ENCODE peak calls at places on chromosomes 4 and X, in six cellular contexts. H is naive thymus-derived CD4-positive, alpha-beta T cell; S is fibroblast of lung; V is left ventricle myocardium inferior; W is HCT116; E is DND-41. P is an unnamed sample. For H3K4me1 and H3K9me3, the result is how much of the 10 kb centered on the place peaks cover.

GRCh38 chr4:186297013-186297645 is 31.1 kb downstream of the F11 start:
- DNase-seq in S (peak), W (peak), H (peak), E (no peak), V (no peak), P (peak)

GRCh38 chrX:526295-527224 is 104.0 kb upstream of the SHOX start:
- DNase-seq in E (no peak), W (no peak), S (no peak), V (no peak), H (peak), P (peak)

GRCh38 chrX:120140293-120140981 is 18.0 kb upstream of the RHOXF2 start:
- DNase-seq in E (no peak), W (no peak), S (no peak), H (no peak), V (no peak), P (no peak)

GRCh38 chr4:25532579-25532978 is 123.1 kb upstream of the SLC34A2 start:
- DNase-seq in S (no peak), E (no peak), V (no peak), W (no peak), H (no peak), P (no peak)

GRCh38 chr4:160247091-160247656 is 1144.3 kb downstream of the RAPGEF2 start:
- DNase-seq in V (no peak), S (no peak), W (no peak), H (no peak), E (no peak), P (no peak)

GRCh38 chrX:144681501-144681900 is 565.8 kb upstream of the SPANXN1 start:
- DNase-seq in V (no peak), E (no peak), W (no peak), H (no peak), S (peak), P (no peak)

GRCh38 chrX:142637206-142637605 is 388.5 kb upstream of the SPANXN4 start:
- DNase-seq in V (no peak), E (no peak), W (no peak), H (no peak), S (no peak), P (no peak)

GRCh38 chr4:177229331-177229730 is 80.3 kb upstream of the NEIL3 start:
- DNase-seq in W (no peak), E (peak), H (no peak), V (no peak), S (no peak), P (no peak)

GRCh38 chr4:122930877-122931276 is 8.5 kb upstream of the NUDT6 start:
- DNase-seq in W (no peak), H (no peak), S (peak), V (no peak), E (no peak), P (no peak)

GRCh38 chr4:54067163-54067562 is 2.8 kb upstream of the CHIC2 start:
- DNase-seq in W (peak), V (peak), E (no peak), S (peak), H (no peak), P (no peak)

GRCh38 chr4:622071-622995 is 3.0 kb upstream of the PDE6B start:
- DNase-seq in H (no peak), V (no peak), W (no peak), S (no peak), E (no peak), P (no peak)

GRCh38 chr4:45621926-45622325 is 501.9 kb downstream of the GABRG1 start:
- DNase-seq in V (no peak), E (no peak), H (no peak), W (no peak), S (peak), P (no peak)

GRCh38 chrX:134374294-134374693 is 85.7 kb upstream of the HPRT1 start:
- DNase-seq in S (peak), W (no peak), V (no peak), H (no peak), E (no peak), P (peak)

GRCh38 chrX:65578346-65578745 is 43.8 kb upstream of the LAS1L start:
- DNase-seq in H (no peak), E (no peak), W (no peak), S (no peak), V (no peak), P (no peak)

GRCh38 chrX:19579485-19579884 is 64.2 kb upstream of the MAP3K15 start:
- DNase-seq in S (peak), V (no peak), W (no peak), E (no peak), H (no peak), P (no peak)

GRCh38 chr4:2072971-2073807 is 14.1 kb downstream of the NAT8L start:
- DNase-seq in H (no peak), S (no peak), W (no peak), E (no peak), V (no peak), P (no peak)

GRCh38 chr4:113901994-113902787 is 77.3 kb downstream of the ARSJ start:
- DNase-seq in V (no peak), H (peak), S (no peak), W (no peak), E (peak), P (peak)

GRCh38 chrX:31845003-31845402 is 773.2 kb upstream of the FTHL17 start:
- DNase-seq in S (peak), V (no peak), W (no peak), E (no peak), H (no peak), P (no peak)

GRCh38 chr4:7759221-7759620 is 180.4 kb downstream of the AFAP1 start:
- DNase-seq in W (no peak), V (no peak), H (peak), S (no peak), E (peak), P (peak)

GRCh38 chr4:78661086-78661690 is 109.6 kb downstream of the ANXA3 start:
- DNase-seq in V (no peak), E (no peak), H (no peak), S (no peak), W (no peak), P (no peak)

GRCh38 chr4:141220271-141220654 is 432 bp upstream of the ZNF330 start:
- DNase-seq in H (no peak), V (no peak), W (no peak), S (peak), E (no peak), P (no peak)

DNA sequence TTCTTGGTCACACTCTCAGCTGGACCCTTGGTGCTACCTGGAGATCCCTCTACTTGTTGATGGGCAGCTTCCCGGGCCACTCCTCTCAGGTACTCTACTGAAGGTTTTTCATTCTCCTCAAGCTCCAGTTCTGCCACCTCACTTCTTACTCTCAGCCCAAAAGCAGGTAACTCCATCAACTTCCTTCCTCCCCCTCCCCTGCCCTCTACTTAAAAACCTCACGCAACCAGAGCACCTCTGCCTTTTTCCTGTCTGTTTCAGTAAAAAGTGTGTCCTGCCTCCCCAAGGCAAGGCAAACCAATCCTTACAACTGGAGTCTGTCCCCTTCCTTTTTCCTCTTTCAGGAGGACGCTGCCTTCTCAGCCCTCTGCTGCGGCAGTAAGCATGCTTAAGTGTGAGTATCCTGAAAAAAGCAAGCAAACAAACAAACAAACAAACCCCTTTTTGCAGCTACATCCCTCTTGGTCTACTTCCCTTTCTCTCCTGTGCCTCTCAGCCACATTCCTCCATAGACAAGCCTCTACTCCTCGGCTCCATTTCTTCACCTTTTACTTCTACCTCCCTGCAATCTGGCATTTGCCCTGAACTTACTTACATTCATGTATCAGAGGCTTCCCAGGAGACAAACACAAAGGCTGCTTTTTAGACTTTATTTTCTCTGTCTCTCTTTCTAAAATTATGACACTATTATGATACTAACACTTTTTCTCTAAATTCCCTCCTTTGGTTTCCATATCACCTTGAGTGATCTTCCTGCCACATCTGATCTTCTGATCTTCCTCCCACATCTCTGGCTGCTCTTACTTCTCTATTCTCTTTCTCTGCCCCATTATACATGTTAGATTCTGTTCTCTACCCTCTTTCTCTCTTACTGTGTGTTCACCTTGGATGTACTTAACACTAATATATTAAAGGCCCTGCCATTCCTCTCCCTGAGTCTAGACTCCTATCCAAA is 5.4 kb downstream of the ALPK1 start:
- DNase-seq in W (no peak), H (peak), S (no peak), V (no peak), E (no peak), P (peak)
- H3K4me1 ChIP-seq in W (under half), H (under half), S (under half), V (under half), E (under half), P (under half)

GRCh38 chr4:128255906-128256305 is 31.7 kb downstream of the PGRMC2 start:
- DNase-seq in V (no peak), W (no peak), E (no peak), H (no peak), S (no peak), P (no peak)
- H3K9me3 ChIP-seq in V (under half), W (under half), E (under half), H (under half), S (under half), P (under half)

GRCh38 chr4:152680988-152681731 is 1.4 kb upstream of the TMEM154 start:
- DNase-seq in V (no peak), H (no peak), W (no peak), E (no peak), S (peak), P (no peak)
- H3K4me1 ChIP-seq in V (under half), H (under half), W (under half), E (under half), S (under half), P (under half)

GRCh38 chrX:47746446-47746845 is 87.5 kb upstream of the UXT start:
- DNase-seq in W (no peak), V (no peak), S (no peak), E (no peak), H (no peak), P (no peak)
- H3K9me3 ChIP-seq in W (under half), V (under half), S (under half), E (under half), H (under half), P (under half)

GRCh38 chrX:71618303-71618721 is at the start of gene CXCR3:
- DNase-seq in H (no peak), V (peak), W (no peak), E (peak), S (peak), P (peak)

GRCh38 chrX:71617742-71618141 is 569 bp downstream of the CXCR3 start:
- DNase-seq in W (no peak), E (no peak), H (no peak), S (no peak), V (no peak), P (no peak)

GRCh38 chrX:71616672-71617529 is 1.4 kb downstream of the CXCR3 start:
- DNase-seq in V (no peak), S (no peak), H (no peak), W (no peak), E (peak), P (no peak)

GRCh38 chrX:71615056-71615455 is 3.3 kb downstream of the CXCR3 start:
- DNase-seq in V (no peak), S (no peak), E (no peak), H (no peak), W (no peak), P (no peak)

GRCh38 chrX:71615954-71616353 is 2.4 kb downstream of the CXCR3 start:
- DNase-seq in S (no peak), V (no peak), H (no peak), E (no peak), W (no peak), P (no peak)
- H3K4me1 ChIP-seq in S (under half), V (under half), H (under half), E (under half), W (under half), P (under half)

DNA sequence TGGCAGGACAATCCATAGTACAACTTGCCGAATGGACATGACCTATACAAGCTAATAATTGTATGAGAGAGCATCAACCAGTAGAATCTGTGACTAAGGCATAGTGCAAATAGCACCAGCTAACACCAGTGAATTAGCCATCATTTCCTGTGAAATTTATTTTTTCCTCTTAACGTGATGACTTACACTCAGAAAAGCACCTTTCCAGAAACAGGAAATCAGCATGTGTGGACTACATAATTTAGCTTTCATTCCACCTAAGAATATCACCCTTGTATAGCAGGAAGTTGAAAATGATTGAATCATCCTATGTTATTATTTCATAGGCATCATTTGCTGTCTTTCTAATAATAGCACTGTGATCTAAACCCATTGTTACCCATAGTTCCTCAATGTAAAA is 1393.4 kb upstream of the PCDH7 start:
- DNase-seq in H (no peak), S (peak), V (no peak), E (no peak), W (no peak), P (no peak)
- H3K9me3 ChIP-seq in H (under half), S (under half), V (under half), E (under half), W (under half), P (under half)

GRCh38 chrX:108307408-108308085 is 130.7 kb downstream of the COL4A6 start:
- DNase-seq in V (peak), S (peak), H (no peak), W (no peak), E (no peak), P (no peak)
- H3K4me1 ChIP-seq in V (under half), S (under half), H (under half), W (under half), E (under half), P (under half)

DNA sequence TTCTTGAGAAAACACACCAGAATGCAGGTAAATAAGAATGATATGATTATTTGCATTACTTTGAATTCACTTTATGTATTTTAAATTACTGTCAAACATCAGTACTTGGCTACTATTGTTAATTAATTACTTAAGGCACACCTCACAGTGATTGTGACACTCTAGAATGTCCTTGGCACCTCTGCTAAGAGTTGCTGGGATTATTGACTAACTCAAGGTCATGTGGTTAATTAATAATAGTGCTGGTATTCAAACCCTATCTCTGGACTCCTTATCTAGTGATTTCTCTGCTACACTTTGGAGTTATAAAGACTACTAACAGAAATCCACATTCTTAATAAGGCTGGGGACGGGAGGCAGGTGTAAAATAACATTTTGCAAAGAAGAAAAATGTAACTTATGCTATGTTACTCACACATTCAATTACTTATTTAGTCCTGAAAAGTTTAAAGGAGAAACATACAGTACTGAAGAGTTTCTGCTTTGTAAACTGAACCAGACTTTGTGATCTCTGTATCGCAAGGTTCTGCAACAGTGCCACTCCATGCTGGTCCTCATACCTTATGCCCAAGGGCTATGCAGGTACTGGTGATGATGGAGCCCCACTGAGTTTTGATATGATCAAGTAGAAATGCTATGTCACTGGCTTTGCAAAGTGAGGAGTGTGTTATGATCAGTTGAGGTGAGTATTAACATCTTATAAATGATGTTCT is 242.7 kb downstream of the MID1IP1 start:
- DNase-seq in V (no peak), S (no peak), H (no peak), E (no peak), W (no peak), P (no peak)
- H3K9me3 ChIP-seq in V (under half), S (under half), H (under half), E (under half), W (under half), P (under half)

DNA sequence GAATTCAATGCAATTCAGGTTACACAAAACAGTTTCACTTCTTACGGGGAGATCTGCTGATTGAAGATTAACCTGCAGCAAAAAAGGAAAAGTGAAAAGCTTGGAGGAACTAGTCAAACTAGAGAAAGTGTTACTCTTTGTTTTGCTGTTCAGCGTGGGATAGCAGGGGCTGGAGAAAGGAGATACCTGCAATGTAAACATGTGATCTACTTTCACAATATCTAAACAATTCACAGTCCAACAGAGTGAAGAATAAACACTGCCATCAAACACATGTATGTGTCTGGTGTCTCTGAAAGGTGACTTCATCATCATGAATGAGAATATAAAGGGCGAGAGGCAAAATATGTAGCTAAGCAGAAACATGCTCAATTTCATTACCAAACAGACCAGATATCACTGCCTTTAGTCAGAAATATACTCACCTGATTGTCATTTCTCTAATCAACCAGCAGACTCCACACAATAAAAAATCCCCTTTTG is 26.4 kb downstream of the NIPAL1 start:
- DNase-seq in S (no peak), V (no peak), E (no peak), W (no peak), H (no peak), P (no peak)
- H3K4me1 ChIP-seq in S (under half), V (under half), E (under half), W (under half), H (under half), P (half or more)

GRCh38 chrX:7131621-7132020 is 15.9 kb upstream of the STS start:
- DNase-seq in S (no peak), H (no peak), E (no peak), V (no peak), W (no peak), P (no peak)

GRCh38 chrX:7132335-7133035 is 15.0 kb upstream of the STS start:
- DNase-seq in S (peak), V (no peak), E (peak), W (peak), H (peak), P (peak)

GRCh38 chrX:7127058-7127457 is 20.5 kb upstream of the STS start:
- DNase-seq in V (no peak), E (no peak), W (no peak), S (peak), H (no peak), P (no peak)

GRCh38 chrX:7133036-7133412 is 14.5 kb upstream of the STS start:
- DNase-seq in W (no peak), V (peak), E (no peak), S (peak), H (no peak), P (no peak)
- H3K9me3 ChIP-seq in W (under half), V (under half), E (under half), S (under half), H (under half), P (under half)